ENCODE peak calls at places on chromosomes 4 and X, in nine cellular contexts. L is NCI-H1105; O is foreskin fibroblast; Z is astrocyte of the spinal cord; G is activated T-cell treated with anti-CD3 and anti-CD28 coated beads for 24 hours; K is heart right ventricle; B is hippocampal formation; E is activated CD4-positive, alpha-beta T cell treated with anti-CD3 and anti-CD28 coated beads, Interleukin-2, amount 50 U/mL, for 4 hours; C is GM20000. T is an unnamed sample.

GRCh38 chr4:7857238-7857701 is 82.4 kb downstream of the AFAP1 start:
- DNase-seq in L (no peak), O (peak), Z (peak), G (no peak), K (peak), B (no peak), E (no peak), C (no peak), T (no peak)

GRCh38 chrX:6678313-6678712 is 143.4 kb upstream of the VCX3A start:
- DNase-seq in L (peak), O (no peak), Z (no peak), G (no peak), K (no peak), B (no peak), E (no peak), C (no peak), T (no peak)

GRCh38 chrX:138856881-138857280 is 145.4 kb upstream of the FGF13 start:
- DNase-seq in L (no peak), O (no peak), Z (no peak), G (no peak), K (no peak), B (no peak), E (no peak), C (no peak), T (no peak)

GRCh38 chr4:150136481-150136880 is 58.2 kb downstream of the DCLK2 start:
- DNase-seq in L (no peak), O (no peak), Z (peak), G (no peak), K (no peak), B (no peak), E (no peak), C (no peak), T (peak)

GRCh38 chr4:6730603-6731300 is 14.8 kb downstream of the BLOC1S4 start:
- DNase-seq in L (no peak), O (no peak), Z (no peak), G (no peak), K (no peak), B (peak), E (no peak), C (no peak), T (no peak)

GRCh38 chr4:101790521-101791188 is at the start of gene BANK1:
- DNase-seq in L (no peak), O (peak), Z (peak), G (peak), K (peak), B (peak), E (no peak), C (peak), T (no peak)

GRCh38 chr4:24476209-24476781 is 108.1 kb downstream of the DHX15 start:
- DNase-seq in L (no peak), O (peak), Z (no peak), G (no peak), K (no peak), B (no peak), E (no peak), C (peak), T (no peak)

GRCh38 chr4:64121803-64122202 is 287.4 kb downstream of the TECRL start:
- DNase-seq in L (no peak), O (no peak), Z (no peak), G (no peak), K (no peak), B (no peak), E (no peak), C (no peak), T (no peak)

GRCh38 chr4:48196758-48197504 is 62.9 kb upstream of the TXK start:
- DNase-seq in L (no peak), O (peak), Z (no peak), G (no peak), K (no peak), B (no peak), E (no peak), C (peak), T (no peak)

GRCh38 chr4:8277356-8278008 is 7.9 kb downstream of the HTRA3 start:
- DNase-seq in L (no peak), O (no peak), Z (no peak), G (no peak), K (no peak), B (no peak), E (no peak), C (no peak), T (no peak)

GRCh38 chr4:187172340-187172761 is 448.7 kb upstream of the FAT1 start:
- DNase-seq in L (no peak), O (peak), Z (peak), G (no peak), K (no peak), B (no peak), E (no peak), C (no peak), T (no peak)

GRCh38 chrX:42732506-42732905 is 45.5 kb downstream of the PPP1R2C start:
- DNase-seq in L (no peak), O (no peak), Z (no peak), G (no peak), K (no peak), B (no peak), E (no peak), C (no peak), T (no peak)

GRCh38 chr4:147809171-147809570 is 77.3 kb downstream of the ARHGAP10 start:
- DNase-seq in L (no peak), O (no peak), Z (no peak), G (no peak), K (no peak), B (no peak), E (no peak), C (no peak), T (no peak)

T was measured in astrocyte of the cerebellum.